ENCODE peak calls at places on chromosomes 16 and 17, in seven cellular contexts. M, O, I, Z, R, B and N are unnamed samples.

GRCh38 chr17:50558955-50559614 is 1.4 kb upstream of the CACNA1G start:
- DNase-seq in M (peak), O (no peak), I (peak), Z (no peak), R (no peak), B (no peak), N (peak)

GRCh38 chr17:43449470-43450202 is 34.1 kb upstream of the DHX8 start:
- DNase-seq in M (no peak), O (no peak), I (no peak), Z (no peak), R (no peak), B (no peak), N (no peak)

GRCh38 chr17:29145289-29146058 is 34.7 kb downstream of the MYO18A start:
- DNase-seq in M (peak), O (no peak), I (peak), Z (peak), R (no peak), B (peak), N (peak)

GRCh38 chr16:7628981-7629380 is 296.3 kb downstream of the RBFOX1 start:
- DNase-seq in M (no peak), O (no peak), I (no peak), Z (no peak), R (no peak), B (no peak), N (no peak)

GRCh38 chr17:16486373-16487250 is 5.4 kb downstream of the LRRC75A start:
- DNase-seq in M (peak), O (no peak), I (peak), Z (peak), R (no peak), B (peak), N (no peak)

GRCh38 chr16:50393461-50394214 is 24.9 kb upstream of the BRD7 start:
- DNase-seq in M (no peak), O (no peak), I (no peak), Z (no peak), R (no peak), B (no peak), N (no peak)

GRCh38 chr17:1083451-1084187 is 86.7 kb downstream of the TIMM22 start:
- DNase-seq in M (no peak), O (no peak), I (no peak), Z (no peak), R (no peak), B (no peak), N (no peak)

GRCh38 chr16:86026916-86027315 is 128.0 kb downstream of the IRF8 start:
- DNase-seq in M (no peak), O (no peak), I (no peak), Z (no peak), R (no peak), B (no peak), N (no peak)

GRCh38 chr16:27349276-27349675 is 35.5 kb downstream of the IL4R start:
- DNase-seq in M (no peak), O (no peak), I (no peak), Z (no peak), R (no peak), B (no peak), N (no peak)

GRCh38 chr16:81096715-81097208 is 567 bp upstream of the GCSH start:
- DNase-seq in M (no peak), O (no peak), I (no peak), Z (no peak), R (no peak), B (no peak), N (no peak)

GRCh38 chr16:67857547-67858233 is 10.2 kb upstream of the CENPT start:
- DNase-seq in M (no peak), O (no peak), I (peak), Z (peak), R (no peak), B (peak), N (peak)

GRCh38 chr16:85029981-85030381 is 2.4 kb downstream of the KIAA0513 start:
- DNase-seq in M (no peak), O (no peak), I (peak), Z (no peak), R (no peak), B (peak), N (no peak)

GRCh38 chr16:87416826-87417471 is 24.8 kb downstream of the MAP1LC3B start:
- DNase-seq in M (no peak), O (no peak), I (peak), Z (no peak), R (no peak), B (peak), N (peak)

GRCh38 chr17:28720247-28720996 is 637 bp downstream of the RPL23A start:
- DNase-seq in M (no peak), O (no peak), I (no peak), Z (no peak), R (no peak), B (no peak), N (no peak)

GRCh38 chr16:74297296-74297665 is 667 bp downstream of the PSMD7 start:
- DNase-seq in M (no peak), O (no peak), I (no peak), Z (no peak), R (no peak), B (peak), N (peak)

GRCh38 chr16:85752511-85753420 is 1.9 kb upstream of the C16orf74 start:
- DNase-seq in M (no peak), O (no peak), I (peak), Z (no peak), R (no peak), B (peak), N (no peak)

GRCh38 chr17:31823014-31823413 is 36.0 kb downstream of the COPRS start:
- DNase-seq in M (no peak), O (no peak), I (no peak), Z (no peak), R (no peak), B (no peak), N (no peak)

GRCh38 chr16:86515780-86516617 is 5.7 kb downstream of the FOXF1 start:
- DNase-seq in M (no peak), O (peak), I (no peak), Z (no peak), R (no peak), B (no peak), N (no peak)

GRCh38 chr16:80350066-80350465 is 190.7 kb upstream of the DYNLRB2 start:
- DNase-seq in M (no peak), O (no peak), I (no peak), Z (no peak), R (no peak), B (no peak), N (no peak)

GRCh38 chr16:58634265-58634802 is 4.7 kb upstream of the CNOT1 start:
- DNase-seq in M (no peak), O (no peak), I (no peak), Z (no peak), R (no peak), B (no peak), N (no peak)

GRCh38 chr17:27352481-27353460 is 58.9 kb downstream of the WSB1 start:
- DNase-seq in M (no peak), O (no peak), I (no peak), Z (no peak), R (no peak), B (no peak), N (no peak)

GRCh38 chr16:24969071-24969470 is 46.1 kb downstream of the ARHGAP17 start:
- DNase-seq in M (no peak), O (no peak), I (no peak), Z (no peak), R (no peak), B (no peak), N (no peak)

GRCh38 chr16:50838885-50839284 is 97.0 kb downstream of the CYLD start:
- DNase-seq in M (no peak), O (no peak), I (no peak), Z (no peak), R (no peak), B (no peak), N (no peak)

GRCh38 chr16:20851601-20852000 is 45.3 kb downstream of the REXO5 start:
- DNase-seq in M (no peak), O (no peak), I (peak), Z (peak), R (peak), B (peak), N (no peak)

GRCh38 chr16:74224828-74225227 is 71.8 kb upstream of the PSMD7 start:
- DNase-seq in M (no peak), O (no peak), I (no peak), Z (no peak), R (no peak), B (peak), N (no peak)

GRCh38 chr17:71899317-71899716 is 221.5 kb upstream of the SOX9 start:
- DNase-seq in M (no peak), O (no peak), I (no peak), Z (no peak), R (no peak), B (peak), N (no peak)

GRCh38 chr17:15398736-15399331 is 57.4 kb upstream of the TEKT3 start:
- DNase-seq in M (peak), O (no peak), I (no peak), Z (peak), R (no peak), B (peak), N (no peak)

GRCh38 chr17:5661486-5662125 is 77.3 kb upstream of the NLRP1 start:
- DNase-seq in M (no peak), O (no peak), I (no peak), Z (no peak), R (no peak), B (no peak), N (no peak)

GRCh38 chr17:15952916-15953865 is 8.3 kb downstream of the ADORA2B start:
- DNase-seq in M (no peak), O (no peak), I (no peak), Z (no peak), R (no peak), B (no peak), N (no peak)

GRCh38 chr17:40345161-40346034 is 19.1 kb downstream of the GJD3 start:
- DNase-seq in M (peak), O (peak), I (peak), Z (peak), R (no peak), B (peak), N (peak)

GRCh38 chr17:40344321-40345160 is 20.0 kb downstream of the GJD3 start:
- DNase-seq in M (no peak), O (no peak), I (no peak), Z (no peak), R (no peak), B (no peak), N (no peak)

GRCh38 chr17:40342575-40343058 is 21.9 kb downstream of the GJD3 start:
- DNase-seq in M (no peak), O (no peak), I (no peak), Z (no peak), R (no peak), B (no peak), N (no peak)

GRCh38 chr17:40341808-40342574 is 22.5 kb downstream of the GJD3 start:
- DNase-seq in M (peak), O (no peak), I (peak), Z (peak), R (no peak), B (peak), N (no peak)

GRCh38 chr17:40343126-40344119 is 21.1 kb downstream of the GJD3 start:
- DNase-seq in M (no peak), O (no peak), I (no peak), Z (no peak), R (no peak), B (no peak), N (no peak)
- H3K4me3 ChIP-seq in M (peak), O (peak), I (peak), Z (peak), R (no peak), B (no peak), N (no peak)

GRCh38 chr17:44777394-44778348 is 18.9 kb downstream of the ADAM11 start:
- DNase-seq in M (no peak), O (no peak), I (no peak), Z (peak), R (no peak), B (no peak), N (no peak)

GRCh38 chr17:44775136-44775837 is 16.5 kb downstream of the ADAM11 start:
- DNase-seq in M (peak), O (peak), I (peak), Z (peak), R (peak), B (peak), N (peak)

GRCh38 chr17:44774271-44775135 is 15.7 kb downstream of the ADAM11 start:
- DNase-seq in M (peak), O (peak), I (peak), Z (peak), R (peak), B (peak), N (peak)

GRCh38 chr17:44776628-44777393 is 18.0 kb downstream of the ADAM11 start:
- DNase-seq in M (no peak), O (no peak), I (no peak), Z (no peak), R (no peak), B (no peak), N (no peak)

GRCh38 chr17:44775838-44776621 is 17.2 kb downstream of the ADAM11 start:
- DNase-seq in M (no peak), O (no peak), I (peak), Z (no peak), R (no peak), B (no peak), N (no peak)
- H3K27ac ChIP-seq in M (peak), O (no peak), I (peak), Z (no peak), R (peak), B (no peak), N (peak)

GRCh38 chr17:9860851-9861250 is 35.1 kb downstream of the GLP2R start:
- DNase-seq in M (no peak), O (no peak), I (no peak), Z (no peak), R (no peak), B (no peak), N (no peak)

GRCh38 chr17:9862949-9863348 is 37.2 kb downstream of the GLP2R start:
- DNase-seq in M (no peak), O (no peak), I (no peak), Z (no peak), R (no peak), B (no peak), N (no peak)

GRCh38 chr17:9862191-9862590 is 36.5 kb downstream of the GLP2R start:
- DNase-seq in M (no peak), O (no peak), I (no peak), Z (no peak), R (no peak), B (peak), N (no peak)

GRCh38 chr17:9859781-9860180 is 34.1 kb downstream of the GLP2R start:
- DNase-seq in M (no peak), O (no peak), I (no peak), Z (no peak), R (no peak), B (no peak), N (no peak)

DNA sequence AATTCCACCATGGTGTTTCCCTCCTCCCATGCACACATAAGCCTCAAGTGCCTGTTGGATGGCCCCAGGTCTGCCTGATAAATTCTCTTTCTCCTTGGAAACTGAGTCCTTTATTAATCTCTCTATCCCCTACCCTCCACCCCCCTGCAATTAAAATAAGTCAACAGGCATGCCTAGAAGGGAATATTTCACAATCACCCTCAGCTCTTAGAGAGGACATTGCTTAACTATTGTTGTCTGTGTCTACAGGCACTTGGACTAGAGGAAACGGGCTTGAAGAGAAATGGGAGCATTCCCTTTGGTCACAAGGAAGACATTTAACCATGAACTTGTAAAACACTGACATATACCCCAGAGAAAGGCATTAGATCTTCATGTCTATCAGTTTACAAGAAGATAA is 39.5 kb downstream of the RCVRN start:
- DNase-seq in M (no peak), O (no peak), I (no peak), Z (no peak), R (no peak), B (no peak), N (no peak)
- H3K4me3 ChIP-seq in M (no peak), O (no peak), I (no peak), Z (no peak), R (no peak), B (no peak), N (no peak)

GRCh38 chr16:1031666-1032065 is 40.9 kb upstream of the SSTR5 start:
- DNase-seq in M (no peak), O (no peak), I (no peak), Z (no peak), R (no peak), B (no peak), N (no peak)
- H3K27ac ChIP-seq in M (no peak), O (no peak), I (no peak), Z (no peak), R (no peak), B (no peak), N (no peak)

GRCh38 chr17:83053779-83054451 is 25.5 kb upstream of the METRNL start:
- DNase-seq in M (no peak), O (no peak), I (peak), Z (peak), R (no peak), B (no peak), N (peak)

GRCh38 chr17:83053021-83053778 is 26.2 kb upstream of the METRNL start:
- DNase-seq in M (no peak), O (no peak), I (peak), Z (peak), R (no peak), B (no peak), N (no peak)

GRCh38 chr17:83051423-83052240 is 27.8 kb upstream of the METRNL start:
- DNase-seq in M (peak), O (peak), I (peak), Z (peak), R (peak), B (peak), N (peak)

GRCh38 chr17:83050651-83051422 is 28.6 kb upstream of the METRNL start:
- DNase-seq in M (peak), O (no peak), I (peak), Z (no peak), R (no peak), B (no peak), N (no peak)

GRCh38 chr17:83052241-83052564 is 27.2 kb upstream of the METRNL start:
- DNase-seq in M (no peak), O (no peak), I (no peak), Z (no peak), R (no peak), B (no peak), N (no peak)
- H3K4me3 ChIP-seq in M (peak), O (peak), I (peak), Z (no peak), R (peak), B (peak), N (peak)

GRCh38 chr16:2296662-2297505 is 29.0 kb upstream of the RNPS1 start:
- DNase-seq in M (no peak), O (no peak), I (peak), Z (peak), R (peak), B (peak), N (no peak)
- H3K27ac ChIP-seq in M (no peak), O (no peak), I (no peak), Z (no peak), R (no peak), B (no peak), N (no peak)

DNA sequence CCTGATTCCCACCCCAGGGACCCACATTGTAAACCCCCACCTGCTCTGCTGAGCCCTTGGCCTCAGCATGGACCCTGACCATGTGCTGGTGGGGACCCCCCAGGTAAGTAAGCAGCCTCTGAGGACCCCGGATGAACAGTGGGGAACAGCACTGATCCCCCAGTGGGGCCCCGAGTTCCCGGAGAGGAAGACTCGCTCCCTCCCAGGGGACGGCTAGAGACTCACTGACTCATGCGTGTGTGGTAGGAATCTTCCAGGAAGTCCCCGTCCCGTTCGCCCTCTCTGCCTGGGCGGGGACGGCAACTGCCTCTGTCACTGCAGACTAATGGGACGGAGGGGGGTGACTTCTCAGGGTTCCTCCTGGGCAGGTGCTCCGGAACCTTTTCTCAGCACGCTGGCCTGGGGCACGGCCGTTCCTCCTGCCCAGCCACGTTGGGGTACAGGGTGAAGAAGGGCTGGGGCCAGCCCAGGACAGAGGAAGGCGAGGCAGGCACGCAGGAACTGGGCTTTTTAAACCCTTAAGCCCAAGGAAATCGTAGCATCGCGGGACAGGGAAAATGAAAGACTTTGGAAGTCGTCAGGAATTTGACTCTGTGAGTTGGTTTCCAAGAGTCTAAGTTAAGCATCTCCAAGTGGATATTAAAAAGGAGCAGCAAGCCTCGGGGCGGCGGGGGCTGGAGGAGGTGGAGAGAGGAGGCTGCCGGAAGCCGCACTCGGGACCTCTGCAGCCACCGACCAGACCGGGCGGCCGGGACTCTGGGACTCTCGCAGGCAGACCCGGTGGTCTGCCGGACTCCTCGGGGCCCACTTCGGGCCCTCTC is 178.7 kb downstream of the SEC14L1 start:
- DNase-seq in M (peak), O (no peak), I (peak), Z (peak), R (peak), B (peak), N (peak)
- H3K4me3 ChIP-seq in M (peak), O (no peak), I (peak), Z (peak), R (peak), B (peak), N (peak)

GRCh38 chr17:57561072-57561861 is 183.8 kb downstream of the CCDC182 start:
- DNase-seq in M (no peak), O (no peak), I (no peak), Z (no peak), R (no peak), B (no peak), N (no peak)
- H3K27ac ChIP-seq in M (no peak), O (no peak), I (no peak), Z (no peak), R (no peak), B (no peak), N (no peak)

GRCh38 chr17:82118178-82118814 is 20.3 kb upstream of the FASN start:
- DNase-seq in M (no peak), O (no peak), I (no peak), Z (no peak), R (no peak), B (no peak), N (no peak)
- H3K4me3 ChIP-seq in M (peak), O (no peak), I (no peak), Z (no peak), R (no peak), B (no peak), N (no peak)